ENCODE peak calls at places on chromosome 20, in six cellular contexts. One of them, this sample, is unnamed.

GRCh38 chr20:25136643-25137559 is 55.0 kb upstream of the VSX1 start:
- DNase-seq in GM10248: no peak
- DNase-seq in heart right ventricle: peak; percentile 67
- DNase-seq in upper lobe of right lung: no peak
- DNase-seq in astrocyte of the spinal cord: peak; percentile 90
- DNase-seq in kidney epithelial cell: peak; percentile 48
- DNase-seq in this sample: peak; percentile 59

GRCh38 chr20:45012682-45013302 is 46.5 kb downstream of the STK4 start:
- DNase-seq in astrocyte of the spinal cord: peak; percentile 51
- DNase-seq in kidney epithelial cell: peak; percentile 34
- DNase-seq in upper lobe of right lung: no peak
- DNase-seq in GM10248: no peak
- DNase-seq in heart right ventricle: no peak
- DNase-seq in this sample: no peak

GRCh38 chr20:35978041-35978513 is 9.7 kb downstream of the CNBD2 start:
- DNase-seq in astrocyte of the spinal cord: no peak
- DNase-seq in upper lobe of right lung: no peak
- DNase-seq in kidney epithelial cell: no peak
- DNase-seq in GM10248: no peak
- DNase-seq in heart right ventricle: no peak
- DNase-seq in this sample: no peak

GRCh38 chr20:60104980-60105379 is 146.8 kb downstream of the CDH26 start:
- DNase-seq in astrocyte of the spinal cord: no peak
- DNase-seq in GM10248: no peak
- DNase-seq in upper lobe of right lung: no peak
- DNase-seq in heart right ventricle: no peak
- DNase-seq in kidney epithelial cell: no peak
- DNase-seq in this sample: no peak

GRCh38 chr20:3751664-3752385 is 15.7 kb downstream of the ADISSP start:
- DNase-seq in astrocyte of the spinal cord: no peak
- DNase-seq in GM10248: peak; percentile 71
- DNase-seq in kidney epithelial cell: no peak
- DNase-seq in heart right ventricle: peak; percentile 79
- DNase-seq in upper lobe of right lung: peak; percentile 84
- DNase-seq in this sample: peak; percentile 82

GRCh38 chr20:3701061-3701998 is 11.1 kb downstream of the SIGLEC1 start:
- DNase-seq in GM10248: no peak
- DNase-seq in heart right ventricle: no peak
- DNase-seq in astrocyte of the spinal cord: no peak
- DNase-seq in kidney epithelial cell: no peak
- DNase-seq in upper lobe of right lung: peak; percentile 48
- DNase-seq in this sample: peak; percentile 26

GRCh38 chr20:24118781-24119175 is 130.2 kb upstream of the GGTLC1 start:
- DNase-seq in upper lobe of right lung: no peak
- DNase-seq in astrocyte of the spinal cord: no peak
- DNase-seq in kidney epithelial cell: no peak
- DNase-seq in GM10248: no peak
- DNase-seq in heart right ventricle: no peak
- DNase-seq in this sample: no peak

GRCh38 chr20:37567671-37568588 is 40.3 kb upstream of the BLCAP start:
- DNase-seq in astrocyte of the spinal cord: peak; percentile 4
- DNase-seq in heart right ventricle: no peak
- DNase-seq in GM10248: no peak
- DNase-seq in upper lobe of right lung: no peak
- DNase-seq in kidney epithelial cell: no peak
- DNase-seq in this sample: no peak

GRCh38 chr20:23629017-23629541 is 8.7 kb downstream of the CST3 start:
- DNase-seq in upper lobe of right lung: no peak
- DNase-seq in heart right ventricle: no peak
- DNase-seq in GM10248: no peak
- DNase-seq in astrocyte of the spinal cord: peak; percentile 89
- DNase-seq in kidney epithelial cell: peak; percentile 74
- DNase-seq in this sample: no peak

GRCh38 chr20:3350412-3350811 is 57.1 kb downstream of the DNAAF9 start:
- DNase-seq in upper lobe of right lung: no peak
- DNase-seq in GM10248: no peak
- DNase-seq in heart right ventricle: no peak
- DNase-seq in kidney epithelial cell: no peak
- DNase-seq in astrocyte of the spinal cord: no peak
- DNase-seq in this sample: no peak

GRCh38 chr20:17442588-17442987 is 88.6 kb downstream of the BFSP1 start:
- DNase-seq in astrocyte of the spinal cord: no peak
- DNase-seq in upper lobe of right lung: no peak
- DNase-seq in GM10248: no peak
- DNase-seq in kidney epithelial cell: no peak
- DNase-seq in heart right ventricle: no peak
- DNase-seq in this sample: no peak
- TF ChIP-seq CTCF in astrocyte of the spinal cord: no peak
- TF ChIP-seq CTCF in upper lobe of right lung: no peak
- TF ChIP-seq CTCF in GM10248: no peak
- TF ChIP-seq CTCF in kidney epithelial cell: peak; percentile 8
- TF ChIP-seq CTCF in heart right ventricle: no peak
- TF ChIP-seq CTCF in this sample: no peak

DNA sequence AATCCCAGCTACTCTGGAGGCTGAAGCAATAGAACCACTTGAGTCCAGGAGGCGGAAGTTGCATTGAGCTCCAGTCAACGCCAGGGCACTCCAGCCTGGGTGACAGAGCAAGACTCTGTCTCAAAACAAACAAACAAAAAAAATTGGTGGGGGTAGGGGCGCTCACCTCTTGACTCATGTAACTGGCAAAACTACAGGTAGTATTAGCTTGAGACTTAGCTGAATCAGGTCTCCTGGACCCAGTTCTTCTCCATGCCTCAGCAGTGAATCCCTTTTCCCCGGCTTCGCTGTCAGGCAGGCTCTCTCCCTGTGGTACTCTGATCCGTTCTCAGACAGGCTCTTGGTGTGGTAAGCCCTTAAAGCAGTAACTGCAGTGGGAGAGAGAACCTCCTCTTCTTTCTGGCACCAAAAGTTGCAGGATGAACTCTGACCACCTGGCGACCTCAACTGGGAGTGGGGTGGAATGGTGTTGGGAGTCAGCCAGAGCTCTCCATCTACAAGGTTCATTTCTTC is 12.9 kb downstream of the SLC9A8 start:
- DNase-seq in astrocyte of the spinal cord: no peak
- DNase-seq in kidney epithelial cell: no peak
- DNase-seq in upper lobe of right lung: peak; percentile 83
- DNase-seq in GM10248: no peak
- DNase-seq in heart right ventricle: no peak
- DNase-seq in this sample: peak; percentile 76
- TF ChIP-seq CTCF in astrocyte of the spinal cord: no peak
- TF ChIP-seq CTCF in kidney epithelial cell: no peak
- TF ChIP-seq CTCF in upper lobe of right lung: no peak
- TF ChIP-seq CTCF in GM10248: no peak
- TF ChIP-seq CTCF in heart right ventricle: no peak
- TF ChIP-seq CTCF in this sample: no peak

DNA sequence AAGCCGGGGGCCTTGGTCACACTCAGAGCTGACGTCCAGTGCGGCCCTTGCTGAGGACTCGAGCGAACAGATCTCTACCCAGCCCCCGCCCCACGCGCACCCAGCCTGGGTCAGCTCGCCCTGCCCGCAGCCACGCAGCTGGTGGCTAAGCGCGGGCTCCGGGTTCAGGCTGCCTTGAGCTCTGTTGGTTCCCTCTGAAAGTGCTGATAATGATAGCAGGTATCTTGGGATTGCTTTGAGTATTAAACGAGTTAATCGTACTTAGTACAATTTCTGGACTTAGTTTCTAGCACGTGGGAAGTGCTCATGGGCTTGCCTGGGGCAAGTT is 88.1 kb upstream of the TGM3 start:
- DNase-seq in kidney epithelial cell: no peak
- DNase-seq in GM10248: no peak
- DNase-seq in astrocyte of the spinal cord: no peak
- DNase-seq in upper lobe of right lung: no peak
- DNase-seq in heart right ventricle: no peak
- DNase-seq in this sample: no peak
- TF ChIP-seq CTCF in kidney epithelial cell: no peak
- TF ChIP-seq CTCF in GM10248: no peak
- TF ChIP-seq CTCF in astrocyte of the spinal cord: no peak
- TF ChIP-seq CTCF in upper lobe of right lung: no peak
- TF ChIP-seq CTCF in heart right ventricle: no peak
- TF ChIP-seq CTCF in this sample: no peak

GRCh38 chr20:33673411-33674293 is 576 bp downstream of the NECAB3 start:
- DNase-seq in GM10248: no peak
- DNase-seq in heart right ventricle: no peak
- DNase-seq in astrocyte of the spinal cord: no peak
- DNase-seq in upper lobe of right lung: no peak
- DNase-seq in kidney epithelial cell: no peak
- DNase-seq in this sample: peak; percentile 70

GRCh38 chr20:33673115-33673410 is 1.2 kb downstream of the NECAB3 start:
- DNase-seq in heart right ventricle: no peak
- DNase-seq in upper lobe of right lung: no peak
- DNase-seq in GM10248: no peak
- DNase-seq in astrocyte of the spinal cord: no peak
- DNase-seq in kidney epithelial cell: no peak
- DNase-seq in this sample: no peak

GRCh38 chr20:33676121-33676520 is 1.9 kb upstream of the NECAB3 start:
- DNase-seq in astrocyte of the spinal cord: no peak
- DNase-seq in GM10248: no peak
- DNase-seq in kidney epithelial cell: no peak
- DNase-seq in heart right ventricle: no peak
- DNase-seq in upper lobe of right lung: no peak
- DNase-seq in this sample: no peak

GRCh38 chr20:33675127-33675954 is 1.1 kb upstream of the NECAB3 start:
- DNase-seq in upper lobe of right lung: no peak
- DNase-seq in heart right ventricle: no peak
- DNase-seq in kidney epithelial cell: no peak
- DNase-seq in astrocyte of the spinal cord: no peak
- DNase-seq in GM10248: no peak
- DNase-seq in this sample: no peak

DNA sequence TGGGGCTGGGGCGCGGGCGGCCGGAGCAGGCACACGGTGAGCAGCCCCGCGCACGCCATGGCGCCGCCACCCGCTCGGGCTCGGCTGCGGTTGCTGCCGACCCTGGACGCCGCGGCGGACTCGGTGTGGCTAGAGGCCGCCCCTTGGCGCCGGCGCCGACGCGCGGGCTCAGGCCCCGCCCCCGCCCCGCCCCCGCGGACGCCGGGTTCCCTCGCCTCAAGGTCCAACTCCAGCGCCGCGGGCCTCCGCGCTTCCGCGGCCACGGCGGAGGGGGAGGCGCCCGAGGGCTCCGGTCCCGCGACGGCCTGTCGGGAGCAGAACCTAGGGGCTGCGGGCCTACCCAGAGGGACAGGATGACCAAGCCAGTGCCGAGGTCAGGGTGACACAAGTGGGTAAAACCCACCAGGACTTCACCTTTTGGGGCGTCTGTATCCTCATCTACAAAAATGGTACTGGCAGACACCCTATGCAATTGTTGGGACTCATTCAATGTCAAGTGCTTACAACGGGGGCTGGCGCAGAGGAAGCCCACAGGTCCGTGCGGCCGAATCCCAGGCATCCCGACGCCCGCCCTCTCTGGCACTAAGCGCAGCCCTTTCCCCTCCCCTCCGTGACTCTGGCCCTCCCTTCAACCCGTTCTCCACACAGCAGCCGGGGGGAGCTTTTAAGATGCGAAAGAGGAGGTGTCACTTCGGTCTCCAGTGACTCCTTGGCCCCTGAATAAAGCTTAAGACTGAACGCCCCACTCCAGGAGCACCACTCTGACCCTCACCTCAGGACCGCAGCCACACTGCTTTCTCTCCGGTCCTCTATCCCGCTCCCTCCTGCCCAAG is at the start of gene NECAB3:
- DNase-seq in astrocyte of the spinal cord: peak; percentile 54
- DNase-seq in kidney epithelial cell: no peak
- DNase-seq in heart right ventricle: peak; percentile 86
- DNase-seq in upper lobe of right lung: peak; percentile 92
- DNase-seq in GM10248: peak; percentile 88
- DNase-seq in this sample: peak; percentile 87
- TF ChIP-seq CTCF in astrocyte of the spinal cord: no peak
- TF ChIP-seq CTCF in kidney epithelial cell: no peak
- TF ChIP-seq CTCF in heart right ventricle: no peak
- TF ChIP-seq CTCF in upper lobe of right lung: no peak
- TF ChIP-seq CTCF in GM10248: no peak
- TF ChIP-seq CTCF in this sample: no peak

GRCh38 chr20:43987531-43987930 is 72.9 kb downstream of the TOX2 start:
- DNase-seq in kidney epithelial cell: no peak
- DNase-seq in astrocyte of the spinal cord: no peak
- DNase-seq in GM10248: no peak
- DNase-seq in upper lobe of right lung: no peak
- DNase-seq in heart right ventricle: no peak
- DNase-seq in this sample: no peak

GRCh38 chr20:43988451-43988850 is 73.8 kb downstream of the TOX2 start:
- DNase-seq in heart right ventricle: no peak
- DNase-seq in astrocyte of the spinal cord: no peak
- DNase-seq in kidney epithelial cell: no peak
- DNase-seq in GM10248: no peak
- DNase-seq in upper lobe of right lung: no peak
- DNase-seq in this sample: no peak

GRCh38 chr20:43991264-43991663 is 76.6 kb downstream of the TOX2 start:
- DNase-seq in GM10248: no peak
- DNase-seq in upper lobe of right lung: no peak
- DNase-seq in kidney epithelial cell: no peak
- DNase-seq in heart right ventricle: no peak
- DNase-seq in astrocyte of the spinal cord: no peak
- DNase-seq in this sample: no peak

GRCh38 chr20:43987018-43987417 is 72.4 kb downstream of the TOX2 start:
- DNase-seq in kidney epithelial cell: no peak
- DNase-seq in upper lobe of right lung: no peak
- DNase-seq in astrocyte of the spinal cord: no peak
- DNase-seq in heart right ventricle: no peak
- DNase-seq in GM10248: no peak
- DNase-seq in this sample: no peak

GRCh38 chr20:43988867-43989266 is 74.2 kb downstream of the TOX2 start:
- DNase-seq in upper lobe of right lung: no peak
- DNase-seq in GM10248: no peak
- DNase-seq in kidney epithelial cell: no peak
- DNase-seq in heart right ventricle: no peak
- DNase-seq in astrocyte of the spinal cord: peak; percentile 29
- DNase-seq in this sample: no peak
- TF ChIP-seq CTCF in upper lobe of right lung: no peak
- TF ChIP-seq CTCF in GM10248: no peak
- TF ChIP-seq CTCF in kidney epithelial cell: no peak
- TF ChIP-seq CTCF in heart right ventricle: no peak
- TF ChIP-seq CTCF in astrocyte of the spinal cord: peak; percentile 35
- TF ChIP-seq CTCF in this sample: no peak

DNA sequence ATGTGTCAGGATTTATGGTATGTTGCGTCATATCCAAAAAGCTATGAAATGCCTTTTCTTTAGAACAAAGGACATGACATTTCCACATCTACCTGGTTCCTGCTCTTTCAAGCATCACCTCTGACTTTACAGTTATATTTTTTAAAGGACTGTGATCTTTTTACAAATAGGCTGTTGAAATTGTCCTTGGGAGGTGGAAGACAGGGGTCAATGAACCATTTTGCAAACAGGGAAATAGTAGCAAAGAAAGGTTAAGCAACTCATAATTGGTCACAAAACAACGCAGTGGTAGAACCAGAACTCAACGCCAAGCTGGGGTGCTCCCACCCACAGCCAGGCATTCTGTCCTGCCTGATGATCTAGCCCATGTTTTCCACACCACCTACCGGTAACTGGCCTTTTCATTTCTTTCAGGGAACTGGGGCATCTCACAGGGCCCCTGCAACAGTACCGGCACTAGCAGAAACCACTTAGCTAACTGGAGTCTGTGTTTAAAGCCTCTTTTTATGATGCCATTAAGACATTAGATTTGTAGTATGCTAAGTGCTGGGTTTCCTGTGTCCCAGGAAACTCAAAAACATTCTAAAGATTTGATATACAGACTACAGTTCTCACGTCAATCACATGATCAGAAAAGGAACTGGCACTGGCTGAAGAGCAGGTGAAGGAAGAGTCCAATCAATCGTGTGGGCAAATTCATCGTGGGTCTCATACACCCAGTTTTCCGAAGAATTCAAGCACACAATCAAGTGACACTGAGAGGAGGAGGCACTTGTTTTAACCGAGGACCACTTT is 13.9 kb downstream of the ZNF217 start:
- DNase-seq in astrocyte of the spinal cord: peak; percentile 58
- DNase-seq in GM10248: no peak
- DNase-seq in heart right ventricle: no peak
- DNase-seq in kidney epithelial cell: no peak
- DNase-seq in upper lobe of right lung: no peak
- DNase-seq in this sample: peak; percentile 42
- TF ChIP-seq CTCF in astrocyte of the spinal cord: no peak
- TF ChIP-seq CTCF in GM10248: no peak
- TF ChIP-seq CTCF in heart right ventricle: no peak
- TF ChIP-seq CTCF in kidney epithelial cell: no peak
- TF ChIP-seq CTCF in upper lobe of right lung: no peak
- TF ChIP-seq CTCF in this sample: no peak